ENCODE peak calls at places on chromosome 9, in eight cellular contexts. Q, K, G, A, F, T, I and W are unnamed samples.
A peak's percentile ranks its signal among the peaks of the same experiment; 100 is the strongest.

GRCh38 chr9:92122792-92123191 is 7.6 kb upstream of the SPTLC1 start:
- DNase-seq in K (peak; percentile 57), T (no peak), A (no peak), F (no peak), Q (no peak), G (no peak), I (no peak), W (no peak)

GRCh38 chr9:136436055-136436634 is 3.5 kb downstream of the INPP5E start:
- DNase-seq in A (no peak), T (no peak), G (no peak), I (no peak), F (no peak), K (no peak), Q (no peak), W (no peak)

GRCh38 chr9:89773170-89773569 is 168.4 kb downstream of the GADD45G start:
- DNase-seq in F (no peak), I (no peak), K (no peak), A (no peak), Q (no peak), G (no peak), T (no peak), W (no peak)

GRCh38 chr9:29213374-29214161 is 1640.3 kb upstream of the C9orf72 start:
- DNase-seq in K (peak; percentile 89), F (peak; percentile 37), A (no peak), Q (peak; percentile 59), I (no peak), G (no peak), T (peak; percentile 54), W (no peak)

GRCh38 chr9:94591876-94592275 is 1.7 kb downstream of the FBP2 start:
- DNase-seq in Q (peak; percentile 11), A (no peak), F (no peak), K (no peak), T (no peak), G (no peak), I (no peak), W (no peak)

GRCh38 chr9:92730897-92731296 is 33.7 kb downstream of the BICD2 start:
- DNase-seq in I (peak; percentile 73), Q (no peak), T (no peak), F (no peak), G (no peak), K (peak; percentile 34), A (no peak), W (no peak)

GRCh38 chr9:110954822-110955291 is 83.4 kb downstream of the LPAR1 start:
- DNase-seq in Q (no peak), K (no peak), A (no peak), F (no peak), T (no peak), I (no peak), G (no peak), W (no peak)

GRCh38 chr9:72633966-72634365 is 112.6 kb downstream of the TMC1 start:
- DNase-seq in I (no peak), G (no peak), Q (no peak), K (no peak), A (no peak), F (no peak), T (no peak), W (no peak)

GRCh38 chr9:117491491-117491890 is 76.6 kb upstream of the ASTN2 start:
- DNase-seq in K (no peak), Q (no peak), G (no peak), F (peak; percentile 82), I (no peak), A (no peak), T (no peak), W (no peak)

GRCh38 chr9:110729628-110730027 is 61.0 kb downstream of the MUSK start:
- DNase-seq in I (no peak), Q (no peak), F (no peak), A (no peak), K (no peak), T (no peak), G (no peak), W (no peak)

GRCh38 chr9:114694719-114695269 is 12.8 kb upstream of the TEX48 start:
- DNase-seq in T (no peak), F (no peak), K (no peak), A (no peak), Q (no peak), G (no peak), I (no peak), W (no peak)
- H3K27ac ChIP-seq in T (no peak overlapping the region), F (no peak overlapping the region), K (no peak overlapping the region), A (no peak overlapping the region), Q (no peak overlapping the region), G (no peak overlapping the region), I (no peak overlapping the region), W (no peak overlapping the region)

DNA sequence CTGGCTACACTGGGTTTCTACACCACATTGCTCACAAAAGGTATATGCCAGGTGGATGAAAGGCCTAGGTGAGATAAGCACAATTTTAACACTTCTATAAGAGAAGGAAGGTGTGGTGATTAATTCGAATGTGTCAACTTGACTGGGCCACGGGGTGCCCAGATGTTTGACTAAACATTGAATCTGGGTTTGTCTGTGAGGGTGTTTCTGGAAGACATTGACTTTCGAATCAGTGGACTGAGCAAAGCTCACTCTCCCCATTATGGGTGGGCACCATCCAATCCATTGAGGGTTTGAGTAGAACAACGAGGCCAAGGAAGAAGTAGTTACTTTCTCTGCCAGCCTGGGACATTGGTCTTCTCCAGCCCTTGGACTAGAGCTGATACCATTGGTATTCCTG is 78.2 kb upstream of the COL5A1 start:
- DNase-seq in Q (no peak), F (no peak), G (no peak), T (no peak), I (no peak), A (no peak), K (peak; percentile 1), W (no peak)
- H3K27me3 ChIP-seq in Q (no peaks in the 10 kb centered on the region), F (no peaks in the 10 kb centered on the region), G (no peaks in the 10 kb centered on the region), T (peaks cover 2% of the 10 kb centered on the region), I (no peaks in the 10 kb centered on the region), A (no peaks in the 10 kb centered on the region), K (no peaks in the 10 kb centered on the region), W (no peaks in the 10 kb centered on the region)

DNA sequence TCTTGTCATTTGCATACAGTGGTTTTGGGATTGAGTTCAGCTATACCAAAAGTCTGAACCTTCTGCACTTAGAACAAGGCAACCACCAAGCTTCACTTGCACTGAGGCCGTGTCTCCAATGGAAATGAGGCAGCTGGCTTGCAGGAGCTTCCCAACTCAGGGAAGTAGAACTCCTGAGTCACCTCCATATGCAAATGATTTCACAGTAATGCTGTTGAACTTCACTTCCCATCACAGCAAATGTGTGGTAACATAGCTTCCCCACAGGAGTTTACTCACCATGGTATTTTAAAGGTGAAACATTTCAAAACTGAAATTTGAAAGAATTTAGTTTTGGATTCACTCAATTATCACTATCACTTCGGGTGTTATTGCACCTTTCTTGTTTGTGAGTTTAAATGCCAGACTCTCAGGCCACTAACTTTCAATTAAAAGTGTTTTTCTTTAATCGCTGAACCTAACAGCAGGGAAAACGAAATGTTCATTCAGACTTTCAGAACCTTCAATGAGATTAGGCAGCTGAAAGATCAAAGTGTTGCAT is 9.0 kb downstream of the CD274 start:
- DNase-seq in F (no peak), T (no peak), G (no peak), K (peak; percentile 53), I (no peak), Q (no peak), A (no peak), W (peak; percentile 36)
- H3K27ac ChIP-seq in F (no peak overlapping the region), T (no peak overlapping the region), G (no peak overlapping the region), K (no peak overlapping the region), I (peak overlapping the region; percentile 8), Q (no peak overlapping the region), A (no peak overlapping the region), W (no peak overlapping the region)

GRCh38 chr9:134641173-134641985 is at the start of gene COL5A1:
- DNase-seq in K (peak; percentile 97), I (peak; percentile 85), A (peak; percentile 14), F (peak; percentile 83), Q (peak; percentile 95), G (peak; percentile 33), T (peak; percentile 87), W (peak; percentile 31)

GRCh38 chr9:134641989-134642384 is 384 bp downstream of the COL5A1 start:
- DNase-seq in F (no peak), I (no peak), A (no peak), K (no peak), T (no peak), Q (peak; percentile 42), G (no peak), W (no peak)

GRCh38 chr9:134639994-134640393 is 1.6 kb upstream of the COL5A1 start:
- DNase-seq in G (no peak), I (no peak), T (no peak), F (no peak), Q (no peak), K (peak; percentile 65), A (no peak), W (no peak)

GRCh38 chr9:134642385-134643181 is 980 bp downstream of the COL5A1 start:
- DNase-seq in F (peak; percentile 26), K (peak; percentile 87), A (no peak), I (no peak), Q (peak; percentile 58), G (no peak), T (peak; percentile 49), W (no peak)

GRCh38 chr9:134640491-134641172 is 971 bp upstream of the COL5A1 start:
- DNase-seq in A (no peak), G (no peak), Q (no peak), F (no peak), T (no peak), I (no peak), K (peak; percentile 86), W (no peak)
- H3K27me3 ChIP-seq in A (no peaks in the 10 kb centered on the region), G (no peaks in the 10 kb centered on the region), Q (no peaks in the 10 kb centered on the region), F (peaks cover 7% of the 10 kb centered on the region), T (peaks cover 77% of the 10 kb centered on the region), I (no peaks in the 10 kb centered on the region), K (no peaks in the 10 kb centered on the region), W (no peaks in the 10 kb centered on the region)

GRCh38 chr9:137724114-137724445 is 105.3 kb downstream of the EHMT1 start:
- DNase-seq in A (no peak), Q (peak; percentile 5), I (no peak), G (no peak), K (peak; percentile 91), F (no peak), T (peak; percentile 17), W (no peak)

GRCh38 chr9:137724818-137725240 is 106.0 kb downstream of the EHMT1 start:
- DNase-seq in F (no peak), Q (no peak), A (no peak), G (no peak), I (no peak), K (no peak), T (no peak), W (no peak)

GRCh38 chr9:137722481-137722880 is 103.7 kb downstream of the EHMT1 start:
- DNase-seq in Q (no peak), G (no peak), F (no peak), I (no peak), K (no peak), A (no peak), T (no peak), W (peak; percentile 22)

GRCh38 chr9:137721899-137722298 is 103.1 kb downstream of the EHMT1 start:
- DNase-seq in F (no peak), G (no peak), Q (no peak), I (no peak), K (no peak), T (no peak), A (no peak), W (no peak)

DNA sequence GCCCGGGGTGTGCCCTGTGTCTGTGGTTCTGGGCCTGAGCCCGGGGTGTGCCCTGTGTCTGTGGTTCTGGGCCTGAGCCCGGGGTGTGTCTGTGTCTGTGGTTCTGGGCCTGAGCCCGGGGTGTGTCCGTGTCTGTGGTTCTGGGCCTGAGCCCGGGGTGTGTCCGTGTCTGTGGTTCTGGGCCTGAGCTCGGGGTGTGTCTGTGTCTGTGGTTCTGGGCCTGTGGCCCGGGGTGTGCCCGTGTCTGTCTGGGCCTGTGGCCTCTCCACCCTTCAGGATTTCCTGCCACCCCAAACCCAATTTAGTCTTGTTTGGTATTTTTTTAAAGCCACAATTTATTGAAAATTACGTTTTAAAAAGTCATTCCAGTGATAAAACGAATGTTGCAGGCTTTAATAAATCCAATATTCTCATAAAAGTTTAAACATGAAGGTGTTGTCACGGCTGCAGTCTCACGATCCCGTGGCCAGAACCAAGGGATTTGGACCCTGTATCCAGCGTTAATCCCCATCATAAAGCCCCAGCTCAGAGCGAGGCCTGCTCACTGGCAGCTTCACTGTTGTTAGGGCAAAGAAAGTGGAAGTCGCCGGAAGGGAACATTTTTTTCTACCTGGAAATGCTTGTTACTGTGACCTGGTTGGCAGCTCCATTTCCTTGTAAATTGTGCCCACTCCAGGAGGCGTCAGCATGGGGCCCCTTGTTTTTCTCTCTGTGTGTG is 104.8 kb downstream of the EHMT1 start:
- DNase-seq in F (no peak), Q (no peak), A (no peak), K (no peak), T (no peak), I (no peak), G (no peak), W (peak; percentile 69)
- H3K27ac ChIP-seq in F (no peak overlapping the region), Q (peak overlapping the region; percentile 72), A (no peak overlapping the region), K (no peak overlapping the region), T (peak overlapping the region; percentile 53), I (no peak overlapping the region), G (no peak overlapping the region), W (peak overlapping the region; percentile 45)